ENCODE peak calls at places on chromosomes 16 and 17, in five cellular contexts. V is right atrium auricular region, Y is AG10803, B is psoas muscle, N is astrocyte of the spinal cord. H is an unnamed sample.

GRCh38 chr17:32258383-32259121 is 7.1 kb upstream of the RHBDL3 start:
- DNase-seq in V (no peak), N (no peak), Y (no peak), B (no peak), H (no peak)

GRCh38 chr17:44906010-44906646 is 6.9 kb upstream of the EFTUD2 start:
- DNase-seq in V (no peak), Y (peak; percentile 97), B (no peak), N (peak; percentile 86), H (peak; percentile 92)

GRCh38 chr17:74531231-74531761 is at the start of gene CD300LB:
- DNase-seq in V (peak; percentile 54), Y (no peak), N (no peak), B (no peak), H (no peak)

GRCh38 chr17:7478276-7479138 is 924 bp downstream of the ZBTB4 start:
- DNase-seq in N (peak; percentile 24), Y (peak; percentile 48), B (peak; percentile 79), V (no peak), H (peak; percentile 49)

GRCh38 chr17:31488982-31489294 is 97.5 kb downstream of the RAB11FIP4 start:
- DNase-seq in B (no peak), N (no peak), Y (no peak), V (no peak), H (no peak)

GRCh38 chr17:6752068-6752909 is 3.6 kb upstream of the XAF1 start:
- DNase-seq in Y (peak; percentile 100), V (peak; percentile 86), N (peak; percentile 98), B (peak; percentile 53), H (peak; percentile 100)

GRCh38 chr16:70551788-70552187 is 28.2 kb downstream of the SF3B3 start:
- DNase-seq in Y (no peak), B (no peak), V (no peak), N (no peak), H (no peak)

GRCh38 chr16:19696961-19697360 is 21.1 kb downstream of the KNOP1 start:
- DNase-seq in V (no peak), B (no peak), N (no peak), Y (no peak), H (no peak)

GRCh38 chr16:68087688-68088087 is 2.5 kb downstream of the NFATC3 start:
- DNase-seq in N (no peak), Y (no peak), V (no peak), B (no peak), H (no peak)

GRCh38 chr16:68085259-68086071 is at the start of gene NFATC3:
- DNase-seq in B (peak; percentile 100), N (peak; percentile 98), V (peak; percentile 99), Y (peak; percentile 97), H (peak; percentile 94)

GRCh38 chr16:68086336-68086821 is 1.2 kb downstream of the NFATC3 start:
- DNase-seq in B (no peak), Y (peak; percentile 42), V (no peak), N (peak; percentile 57), H (peak; percentile 48)

GRCh38 chr16:68088130-68088972 is 3.2 kb downstream of the NFATC3 start:
- DNase-seq in Y (no peak), V (no peak), N (no peak), B (no peak), H (no peak)

GRCh38 chr16:68086860-68087268 is 1.7 kb downstream of the NFATC3 start:
- DNase-seq in Y (no peak), B (no peak), V (no peak), N (peak; percentile 22), H (peak; percentile 34)
- H3K4me3 ChIP-seq in Y (peak overlapping the region; percentile 83), B (peak overlapping the region; percentile 87), V (peak overlapping the region; percentile 93), N (peak overlapping the region; percentile 85), H (peak overlapping the region; percentile 88)

GRCh38 chr17:75834279-75834920 is 9.8 kb downstream of the UNC13D start:
- DNase-seq in V (no peak), B (no peak), N (no peak), Y (no peak), H (no peak)
- TF ChIP-seq CTCF in V (no peak), B (no peak), N (no peak), Y (no peak), H (no peak)

GRCh38 chr17:50778988-50779387 is 11.7 kb upstream of the ANKRD40CL start:
- DNase-seq in B (no peak), V (no peak), N (no peak), Y (no peak), H (no peak)

GRCh38 chr17:50783193-50783660 is 15.9 kb upstream of the ANKRD40CL start:
- DNase-seq in V (peak; percentile 92), N (peak; percentile 88), Y (peak; percentile 81), B (peak; percentile 91), H (peak; percentile 88)

GRCh38 chr17:50778471-50778870 is 11.2 kb upstream of the ANKRD40CL start:
- DNase-seq in N (no peak), V (no peak), Y (no peak), B (no peak), H (no peak)

GRCh38 chr17:50779747-50780363 is 12.5 kb upstream of the ANKRD40CL start:
- DNase-seq in B (no peak), V (no peak), N (no peak), Y (no peak), H (no peak)

GRCh38 chr17:50781167-50781566 is 13.8 kb upstream of the ANKRD40CL start:
- DNase-seq in B (peak; percentile 60), V (no peak), N (no peak), Y (no peak), H (no peak)
- H3K4me3 ChIP-seq in B (peak overlapping the region; percentile 50), V (peak overlapping the region; percentile 27), N (no peak overlapping the region), Y (peak overlapping the region; percentile 45), H (peak overlapping the region; percentile 47)

DNA sequence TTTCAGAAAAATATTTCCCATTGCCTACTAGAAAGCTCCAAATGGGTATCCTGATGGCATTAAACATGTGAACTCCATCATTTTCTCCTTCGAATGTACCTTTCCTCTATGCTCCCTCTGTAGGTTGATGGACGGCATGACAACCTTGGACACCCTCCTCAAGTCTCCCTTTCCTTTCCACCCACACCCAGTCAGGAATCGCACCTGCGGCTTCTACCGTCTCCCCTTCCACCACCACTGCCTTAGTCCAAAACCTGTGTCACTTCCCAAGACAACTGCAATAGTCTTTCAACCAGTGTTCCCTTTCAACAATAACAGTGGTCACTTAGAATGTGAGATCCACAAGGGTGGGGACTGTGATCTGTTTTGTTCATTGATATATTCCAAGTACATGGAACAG is 233.1 kb upstream of the AXIN2 start:
- DNase-seq in N (peak; percentile 20), V (no peak), Y (peak; percentile 11), B (no peak), H (peak; percentile 35)
- TF ChIP-seq CTCF in N (peak; percentile 56), V (no peak), Y (peak; percentile 60), B (peak; percentile 48), H (peak; percentile 50)

GRCh38 chr17:71409137-71409536 is 711.7 kb upstream of the SOX9 start:
- DNase-seq in V (no peak), B (no peak), Y (no peak), N (no peak), H (no peak)
- H3K4me3 ChIP-seq in V (no peak overlapping the region), B (no peak overlapping the region), Y (no peak overlapping the region), N (no peak overlapping the region), H (no peak overlapping the region)

GRCh38 chr17:2837147-2837561 is 40.9 kb downstream of the RAP1GAP2 start:
- DNase-seq in Y (no peak), B (no peak), V (no peak), N (no peak), H (no peak)
- TF ChIP-seq CTCF in Y (no peak), B (no peak), V (no peak), N (no peak), H (no peak)

DNA sequence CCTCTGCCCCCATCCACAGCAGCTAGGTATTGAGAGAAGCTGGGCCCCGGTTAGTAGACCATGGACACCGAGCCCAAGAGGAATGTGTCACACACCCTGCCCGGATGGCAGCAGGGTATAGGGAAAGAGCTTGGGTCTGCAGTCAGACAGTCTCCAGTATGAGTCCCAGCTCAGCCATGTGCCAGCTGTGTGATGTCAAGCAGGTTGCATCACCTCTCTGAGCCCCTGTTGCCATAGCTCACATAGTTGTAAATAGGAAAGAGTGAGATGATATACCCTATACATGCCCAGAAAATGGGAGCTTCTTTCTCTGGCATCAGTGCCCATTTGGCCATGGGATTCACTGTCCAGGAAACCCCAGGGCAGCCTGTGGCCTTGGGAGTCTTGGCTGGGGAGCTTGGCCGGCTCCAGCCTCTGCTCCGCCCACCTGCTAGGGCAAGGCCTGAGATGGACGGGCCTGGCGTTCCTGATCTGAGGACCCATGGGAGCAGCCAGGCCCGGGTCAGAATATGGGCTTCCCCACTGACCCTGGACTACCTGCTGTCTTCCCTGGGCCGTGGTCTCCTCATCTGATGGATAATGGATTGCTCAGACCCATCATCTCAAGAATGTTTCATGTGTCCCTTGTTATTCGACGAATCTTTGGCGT is 13.2 kb downstream of the CD300LG start:
- DNase-seq in B (no peak), V (no peak), N (no peak), Y (peak; percentile 48), H (peak; percentile 49)
- H3K4me3 ChIP-seq in B (no peak overlapping the region), V (no peak overlapping the region), N (no peak overlapping the region), Y (no peak overlapping the region), H (no peak overlapping the region)

DNA sequence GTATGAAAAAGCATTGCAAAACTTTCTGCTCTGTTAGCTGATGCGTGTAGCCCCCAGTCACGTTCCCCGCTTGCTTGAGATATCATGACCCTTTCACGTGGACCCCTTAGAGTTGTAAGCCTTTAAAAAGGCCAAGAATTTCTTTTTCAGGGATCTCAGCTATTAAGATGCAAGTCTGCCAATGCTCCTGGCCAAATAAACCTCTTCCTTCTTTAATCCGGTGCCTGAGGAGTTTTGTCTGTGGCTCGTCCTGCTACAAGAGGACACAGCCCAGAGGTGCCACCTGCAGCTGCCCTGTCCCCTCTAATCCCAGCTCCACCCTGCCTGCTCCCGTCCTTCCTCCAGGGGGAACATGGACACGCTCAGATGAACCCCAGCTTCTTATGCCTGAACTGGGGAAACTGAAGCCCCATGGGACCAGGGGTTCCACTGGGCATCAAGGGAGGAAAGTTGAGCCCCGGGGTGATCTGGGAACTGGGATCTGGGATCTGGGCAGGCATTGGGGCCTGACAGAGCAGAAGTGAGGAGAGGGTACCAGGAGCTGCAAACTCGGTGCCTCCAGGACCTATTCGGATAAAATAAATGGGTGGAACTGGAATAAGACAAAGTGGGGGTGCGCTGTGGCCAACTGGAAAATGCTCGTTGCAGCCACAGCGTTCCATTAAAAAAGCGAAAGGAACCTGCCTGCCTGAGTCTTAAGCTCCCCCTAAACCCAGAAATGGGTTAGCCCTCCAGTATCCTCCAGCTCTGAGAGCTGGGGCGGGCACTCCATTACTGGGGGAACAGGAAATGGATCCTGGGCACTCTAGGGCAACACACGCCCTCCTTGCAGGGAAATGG is 19.7 kb downstream of the QPRT start:
- DNase-seq in Y (no peak), N (no peak), V (no peak), B (no peak), H (no peak)
- TF ChIP-seq CTCF in Y (no peak), N (no peak), V (no peak), B (no peak), H (no peak)